ENCODE peak calls at places on chromosomes 4 and X, in seven cellular contexts. R, P, D, S, B, Q and E are unnamed samples.

GRCh38 chrX:139692506-139692849 is 15.5 kb downstream of the MCF2 start:
- DNase-seq in S (no peak), D (peak; percentile 1), R (peak; percentile 4), Q (no peak), B (no peak), P (no peak), E (no peak)

GRCh38 chr4:4613126-4613465 is 71.2 kb upstream of the STX18 start:
- DNase-seq in P (no peak), Q (no peak), D (no peak), R (no peak), S (no peak), B (no peak), E (no peak)

GRCh38 chrX:68443155-68443868 is 10.0 kb upstream of the OPHN1 start:
- DNase-seq in B (no peak), P (no peak), R (peak; percentile 82), S (peak; percentile 36), D (peak; percentile 55), Q (peak; percentile 17), E (no peak)

GRCh38 chr4:144591401-144591800 is 54.6 kb upstream of the HHIP start:
- DNase-seq in B (no peak), Q (peak; percentile 9), S (no peak), P (no peak), D (peak; percentile 40), R (peak; percentile 90), E (no peak)

GRCh38 chrX:22040184-22040583 is 8.1 kb downstream of the PHEX start:
- DNase-seq in B (no peak), R (no peak), Q (no peak), D (no peak), P (no peak), S (no peak), E (no peak)

GRCh38 chr4:130249002-130249401 is 1153.0 kb downstream of the C4orf33 start:
- DNase-seq in S (no peak), D (no peak), Q (no peak), P (no peak), B (no peak), R (no peak), E (peak; percentile 12)

GRCh38 chr4:56870927-56871326 is 36.8 kb upstream of the REST start:
- DNase-seq in B (no peak), Q (no peak), S (no peak), D (no peak), R (no peak), P (no peak), E (no peak)

GRCh38 chr4:94828882-94829281 is 71.1 kb downstream of the BMPR1B start:
- DNase-seq in B (no peak), R (peak; percentile 32), P (no peak), Q (no peak), S (no peak), D (no peak), E (no peak)

GRCh38 chrX:3280706-3281105 is 65.7 kb downstream of the MXRA5 start:
- DNase-seq in S (no peak), B (no peak), D (peak; percentile 13), P (no peak), Q (no peak), R (no peak), E (no peak)

GRCh38 chrX:150544222-150544787 is 24.1 kb upstream of the MTM1 start:
- DNase-seq in B (no peak), R (no peak), P (no peak), Q (peak; percentile 10), D (no peak), S (peak; percentile 18), E (peak; percentile 50)

GRCh38 chr4:14069871-14070270 is 442.3 kb upstream of the BOD1L1 start:
- DNase-seq in R (no peak), D (no peak), P (no peak), S (no peak), B (no peak), Q (no peak), E (peak; percentile 19)

GRCh38 chrX:48945517-48946348 is 11.7 kb downstream of the OTUD5 start:
- DNase-seq in Q (peak; percentile 57), S (peak; percentile 67), D (peak; percentile 62), B (peak; percentile 30), R (peak; percentile 23), P (no peak), E (peak; percentile 74)

GRCh38 chr4:133996431-133997121 is 205.0 kb downstream of the PABPC4L start:
- DNase-seq in B (no peak), S (no peak), P (no peak), Q (no peak), D (no peak), R (no peak), E (peak; percentile 2)